ENCODE peak calls at places on chromosomes 11 and 22, in six cellular contexts. B is cardiac muscle cell, R is lung, J is mesendoderm, V is suprapubic skin, Z is upper lobe of right lung. F is an unnamed sample.

GRCh38 chr11:106021181-106021966 is 666 bp downstream of the MSANTD4 start:
- DNase-seq in R (no peak), Z (no peak), B (peak; percentile 60), J (no peak), V (no peak), F (no peak)

GRCh38 chr22:43236401-43237166 is 49.6 kb upstream of the TTLL12 start:
- DNase-seq in J (peak; percentile 19), B (no peak), Z (peak; percentile 88), R (peak; percentile 61), V (no peak), F (peak; percentile 97)

GRCh38 chr22:27581688-27582087 is 219.9 kb downstream of the MN1 start:
- DNase-seq in V (peak; percentile 92), B (peak; percentile 78), R (peak; percentile 67), Z (no peak), J (no peak), F (no peak)

GRCh38 chr11:14179126-14179820 is 179.7 kb downstream of the RRAS2 start:
- DNase-seq in B (peak; percentile 39), J (no peak), R (no peak), Z (no peak), V (no peak), F (no peak)

GRCh38 chr11:22752908-22753310 is 76.7 kb downstream of the SVIP start:
- DNase-seq in J (no peak), V (no peak), R (no peak), Z (no peak), B (no peak), F (no peak)

GRCh38 chr11:125110996-125111340 is 458 bp downstream of the TMEM218 start:
- DNase-seq in Z (no peak), R (no peak), V (no peak), J (peak; percentile 61), B (no peak), F (no peak)

GRCh38 chr11:33262016-33262638 is 4.9 kb downstream of the HIPK3 start:
- DNase-seq in R (no peak), B (peak; percentile 27), V (no peak), Z (no peak), J (no peak), F (no peak)

GRCh38 chr22:25076281-25076680 is 123.4 kb upstream of the CRYBB3 start:
- DNase-seq in J (peak; percentile 32), Z (no peak), B (no peak), R (no peak), V (no peak), F (no peak)

GRCh38 chr11:46489668-46490560 is 98.3 kb upstream of the CHRM4 start:
- DNase-seq in Z (no peak), R (no peak), V (no peak), B (peak; percentile 65), J (peak; percentile 79), F (no peak)

DNA sequence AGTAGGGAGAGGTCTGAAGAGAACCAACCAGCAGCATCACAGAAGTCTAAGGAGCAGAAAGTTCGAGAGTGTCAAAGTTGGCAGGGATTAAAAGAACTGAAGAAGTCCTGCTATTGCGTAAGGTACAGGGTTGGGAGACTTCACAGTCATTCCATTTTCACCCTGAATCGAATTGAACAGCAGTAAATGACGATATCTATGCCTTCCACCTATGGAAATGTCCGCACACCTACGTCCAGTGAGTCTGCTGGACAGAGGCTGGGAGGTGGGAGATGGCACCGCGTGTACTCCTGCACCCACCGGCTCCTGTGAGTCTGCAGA is 116.7 kb downstream of the MICAL3 start:
- DNase-seq in R (no peak), V (no peak), B (peak; percentile 38), J (no peak), Z (no peak), F (no peak)
- H3K4me1 ChIP-seq in R (peaks cover 4% of the 10 kb centered on the region), V (peaks cover 27% of the 10 kb centered on the region), B (peaks cover 67% of the 10 kb centered on the region), J (peaks cover 2% of the 10 kb centered on the region), Z (peaks cover 24% of the 10 kb centered on the region), F (peaks cover 3% of the 10 kb centered on the region)

DNA sequence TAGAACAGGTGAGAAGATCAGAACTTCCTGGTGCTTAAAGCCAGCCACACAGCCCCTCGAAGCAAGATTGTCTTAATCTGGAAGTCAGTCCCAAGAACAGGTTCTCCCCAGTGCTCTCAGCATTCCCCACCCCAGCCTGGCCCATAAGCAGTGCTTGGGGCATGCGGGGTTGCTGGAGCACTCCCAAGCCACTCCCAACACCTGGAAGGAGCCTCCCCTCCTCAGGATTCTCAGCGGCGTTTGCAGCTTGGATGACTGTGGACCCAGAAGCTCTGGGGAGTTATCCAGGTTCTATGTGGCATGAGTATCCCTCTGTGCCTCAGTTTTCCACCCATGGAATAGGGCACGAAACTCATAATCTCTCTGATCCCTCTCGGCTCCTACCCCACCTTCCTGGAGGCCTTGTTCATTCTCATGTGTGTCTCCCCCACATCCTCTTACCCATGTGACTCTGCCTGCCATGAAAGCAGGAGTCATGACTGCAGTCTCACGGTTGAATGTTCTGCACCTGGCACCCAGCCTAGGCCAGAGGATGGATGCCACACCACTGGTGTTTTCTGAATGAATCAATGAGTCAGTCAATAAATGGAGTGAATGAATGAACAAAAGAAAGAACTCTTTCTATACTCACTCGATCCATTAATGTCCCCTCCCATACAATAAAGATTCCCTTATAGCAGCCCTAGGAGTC is 33.4 kb upstream of the WNT7B start:
- DNase-seq in V (no peak), Z (peak; percentile 57), B (peak; percentile 33), R (no peak), J (no peak), F (peak; percentile 35)
- H3K27me3 ChIP-seq in V (no peaks in the 10 kb centered on the region), Z (no peaks in the 10 kb centered on the region), B (no peaks in the 10 kb centered on the region), R (no peaks in the 10 kb centered on the region), J (no peaks in the 10 kb centered on the region), F (no peaks in the 10 kb centered on the region)

DNA sequence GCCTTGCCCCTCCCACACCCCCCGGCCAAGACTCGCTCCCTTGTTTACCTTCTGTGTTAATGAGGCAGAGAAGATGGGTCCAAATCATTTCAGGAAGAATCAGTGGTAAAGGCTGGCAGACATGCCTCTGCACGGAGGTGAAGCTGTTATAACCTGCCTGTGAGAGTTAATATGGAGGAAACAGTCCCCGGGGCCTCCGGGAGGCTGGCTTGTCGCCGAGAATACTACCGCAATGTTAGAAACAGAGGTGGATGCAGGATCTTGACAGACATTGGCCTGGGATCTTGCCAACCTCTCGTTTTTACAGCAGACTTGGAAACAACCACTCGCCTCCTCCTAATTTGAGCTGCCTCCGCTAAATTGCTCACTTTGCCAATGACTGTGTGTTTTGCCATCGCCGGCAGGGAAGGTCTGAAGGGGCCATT is 45.6 kb downstream of the TIMP3 start:
- DNase-seq in J (no peak), B (peak; percentile 33), R (no peak), Z (no peak), V (no peak), F (no peak)
- H3K4me1 ChIP-seq in J (no peaks in the 10 kb centered on the region), B (peaks cover 12% of the 10 kb centered on the region), R (peaks cover 53% of the 10 kb centered on the region), Z (peaks cover 72% of the 10 kb centered on the region), V (peaks cover 77% of the 10 kb centered on the region), F (peaks cover 12% of the 10 kb centered on the region)

DNA sequence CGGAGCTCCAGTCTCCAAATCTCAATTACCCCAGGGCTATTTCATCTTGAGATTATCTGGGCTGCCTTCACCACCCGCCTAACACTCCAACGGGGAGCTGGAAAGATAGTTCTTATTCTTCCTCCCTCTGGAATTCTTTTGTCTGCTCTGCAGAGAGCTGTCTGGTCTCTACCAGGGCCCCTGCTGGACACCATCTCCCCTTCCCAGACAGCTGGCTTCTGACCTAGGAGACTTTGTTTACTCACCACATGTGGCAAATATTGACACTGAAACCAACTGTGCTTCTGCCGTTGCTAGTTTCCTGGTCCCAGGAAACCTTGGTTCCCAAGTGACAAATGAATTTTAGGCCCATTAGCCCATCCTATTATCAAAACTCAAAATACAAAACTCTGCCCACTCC is 93.8 kb downstream of the DSCAML1 start:
- DNase-seq in Z (no peak), R (no peak), J (peak; percentile 58), V (no peak), B (no peak), F (no peak)
- H3K27me3 ChIP-seq in Z (no peaks in the 10 kb centered on the region), R (no peaks in the 10 kb centered on the region), J (no peaks in the 10 kb centered on the region), V (peaks cover 19% of the 10 kb centered on the region), B (peaks cover 6% of the 10 kb centered on the region), F (no peaks in the 10 kb centered on the region)

GRCh38 chr22:19878461-19879247 is 24.0 kb upstream of the GNB1L start:
- DNase-seq in J (no peak), B (no peak), V (peak; percentile 64), R (no peak), Z (peak; percentile 39), F (peak; percentile 20)

GRCh38 chr22:19879996-19880785 is 25.5 kb upstream of the GNB1L start:
- DNase-seq in Z (peak; percentile 58), R (no peak), J (no peak), B (no peak), V (peak; percentile 74), F (no peak)

GRCh38 chr22:19879248-19879575 is 24.5 kb upstream of the GNB1L start:
- DNase-seq in R (no peak), B (no peak), V (peak; percentile 69), J (no peak), Z (peak; percentile 48), F (peak; percentile 12)

GRCh38 chr22:19880786-19881569 is 26.3 kb upstream of the GNB1L start:
- DNase-seq in J (peak; percentile 99), R (peak; percentile 47), Z (peak; percentile 67), B (peak; percentile 96), V (peak; percentile 84), F (no peak)

DNA sequence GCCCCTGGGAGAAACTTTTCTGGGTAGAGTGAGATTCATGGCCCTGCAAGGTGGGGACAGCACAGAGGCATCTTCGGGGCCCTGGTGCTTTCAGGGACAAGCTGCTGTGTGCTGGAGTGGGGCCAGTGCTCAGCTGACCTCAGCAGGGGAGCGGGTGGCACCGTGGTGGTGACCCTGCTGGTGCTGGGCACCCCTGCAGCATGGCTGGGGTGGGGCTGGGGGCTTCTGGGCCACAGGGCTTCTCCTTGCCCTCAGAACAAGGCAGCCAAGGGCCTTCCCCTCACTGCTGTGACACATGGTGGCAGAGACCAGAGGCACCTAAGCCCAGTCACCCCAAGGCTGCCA is 24.9 kb upstream of the GNB1L start:
- DNase-seq in J (no peak), Z (no peak), R (no peak), B (no peak), V (peak; percentile 56), F (peak; percentile 48)
- H3K4me1 ChIP-seq in J (peaks cover 12% of the 10 kb centered on the region), Z (peaks cover 24% of the 10 kb centered on the region), R (no peaks in the 10 kb centered on the region), B (peaks cover 8% of the 10 kb centered on the region), V (peaks cover 36% of the 10 kb centered on the region), F (no peaks in the 10 kb centered on the region)

GRCh38 chr11:17469998-17470397 is 6.6 kb downstream of the ABCC8 start:
- DNase-seq in Z (no peak), B (no peak), J (no peak), R (no peak), V (no peak), F (no peak)
- H3K27me3 ChIP-seq in Z (peaks cover 18% of the 10 kb centered on the region), B (peaks cover 16% of the 10 kb centered on the region), J (peaks cover 5% of the 10 kb centered on the region), R (peaks cover 3% of the 10 kb centered on the region), V (peaks cover 31% of the 10 kb centered on the region), F (no peaks in the 10 kb centered on the region)

GRCh38 chr11:123062158-123062891 is 389 bp upstream of the HSPA8 start:
- DNase-seq in V (peak; percentile 100), B (peak; percentile 100), R (peak; percentile 99), J (peak; percentile 99), Z (peak; percentile 100), F (peak; percentile 99)
- H3K4me1 ChIP-seq in V (peaks cover 57% of the 10 kb centered on the region), B (peaks cover 28% of the 10 kb centered on the region), R (peaks cover 6% of the 10 kb centered on the region), J (peaks cover 2% of the 10 kb centered on the region), Z (peaks cover 44% of the 10 kb centered on the region), F (no peaks in the 10 kb centered on the region)

F was measured in right lobe of liver.